ENCODE peak calls at places on chromosome 21, in six cellular contexts. One of them, this sample, is unnamed.

GRCh38 chr21:45404726-45405270 is at the start of gene COL18A1:
- DNase-seq in thoracic aorta: no peak
- DNase-seq in RPMI8226: peak
- DNase-seq in AG08396: peak
- DNase-seq in RWPE1: peak
- DNase-seq in HL-60: no peak
- DNase-seq in this sample: peak

GRCh38 chr21:39531777-39532333 is 80.1 kb downstream of the SH3BGR start:
- DNase-seq in thoracic aorta: no peak
- DNase-seq in RPMI8226: no peak
- DNase-seq in AG08396: no peak
- DNase-seq in RWPE1: no peak
- DNase-seq in HL-60: no peak
- DNase-seq in this sample: no peak

GRCh38 chr21:38401527-38401926 is 96.8 kb downstream of the ERG start:
- DNase-seq in thoracic aorta: no peak
- DNase-seq in RPMI8226: no peak
- DNase-seq in AG08396: no peak
- DNase-seq in RWPE1: no peak
- DNase-seq in HL-60: no peak
- DNase-seq in this sample: no peak

GRCh38 chr21:37208056-37208705 is 59.0 kb downstream of the VPS26C start:
- DNase-seq in thoracic aorta: peak
- DNase-seq in RPMI8226: peak
- DNase-seq in AG08396: peak
- DNase-seq in RWPE1: no peak
- DNase-seq in HL-60: peak
- DNase-seq in this sample: peak

GRCh38 chr21:15654171-15654570 is 75.6 kb upstream of the USP25 start:
- DNase-seq in thoracic aorta: no peak
- DNase-seq in RPMI8226: no peak
- DNase-seq in AG08396: no peak
- DNase-seq in RWPE1: no peak
- DNase-seq in HL-60: no peak
- DNase-seq in this sample: no peak

GRCh38 chr21:28737671-28738279 is 254.9 kb downstream of the LTN1 start:
- DNase-seq in thoracic aorta: no peak
- DNase-seq in RPMI8226: no peak
- DNase-seq in AG08396: no peak
- DNase-seq in RWPE1: peak
- DNase-seq in HL-60: no peak
- DNase-seq in this sample: no peak

GRCh38 chr21:43712268-43712942 is 6.5 kb upstream of the PDXK start:
- DNase-seq in thoracic aorta: no peak
- DNase-seq in RPMI8226: no peak
- DNase-seq in AG08396: peak
- DNase-seq in RWPE1: peak
- DNase-seq in HL-60: no peak
- DNase-seq in this sample: no peak

GRCh38 chr21:32073190-32073589 is 200.4 kb downstream of the HUNK start:
- DNase-seq in thoracic aorta: no peak
- DNase-seq in RPMI8226: no peak
- DNase-seq in AG08396: no peak
- DNase-seq in RWPE1: no peak
- DNase-seq in HL-60: no peak
- DNase-seq in this sample: no peak

GRCh38 chr21:29775462-29775861 is 164.3 kb downstream of the GRIK1 start:
- DNase-seq in thoracic aorta: no peak
- DNase-seq in RPMI8226: no peak
- DNase-seq in AG08396: no peak
- DNase-seq in RWPE1: no peak
- DNase-seq in HL-60: no peak
- DNase-seq in this sample: no peak

GRCh38 chr21:32576011-32576410 is 9.3 kb downstream of the TCP10L start:
- DNase-seq in thoracic aorta: no peak
- DNase-seq in RPMI8226: no peak
- DNase-seq in AG08396: no peak
- DNase-seq in RWPE1: no peak
- DNase-seq in HL-60: no peak
- DNase-seq in this sample: no peak

GRCh38 chr21:39669976-39670671 is 57.4 kb downstream of the B3GALT5 start:
- DNase-seq in thoracic aorta: no peak
- DNase-seq in RPMI8226: no peak
- DNase-seq in AG08396: no peak
- DNase-seq in RWPE1: no peak
- DNase-seq in HL-60: no peak
- DNase-seq in this sample: no peak

GRCh38 chr21:23384679-23385078 is 2222.6 kb downstream of the MRPL39 start:
- DNase-seq in thoracic aorta: no peak
- DNase-seq in RPMI8226: no peak
- DNase-seq in AG08396: no peak
- DNase-seq in RWPE1: no peak
- DNase-seq in HL-60: no peak
- DNase-seq in this sample: no peak

GRCh38 chr21:33152228-33153130 is 77.3 kb upstream of the IFNAR2 start:
- DNase-seq in thoracic aorta: no peak
- DNase-seq in RPMI8226: peak
- DNase-seq in AG08396: no peak
- DNase-seq in RWPE1: no peak
- DNase-seq in HL-60: no peak
- DNase-seq in this sample: no peak

GRCh38 chr21:36491191-36491916 is 11.4 kb upstream of the CLDN14 start:
- DNase-seq in thoracic aorta: no peak
- DNase-seq in RPMI8226: no peak
- DNase-seq in AG08396: no peak
- DNase-seq in RWPE1: no peak
- DNase-seq in HL-60: no peak
- DNase-seq in this sample: no peak

GRCh38 chr21:14711287-14711686 is 165.2 kb upstream of the SAMSN1 start:
- DNase-seq in thoracic aorta: no peak
- DNase-seq in RPMI8226: no peak
- DNase-seq in AG08396: no peak
- DNase-seq in RWPE1: no peak
- DNase-seq in HL-60: no peak
- DNase-seq in this sample: no peak

GRCh38 chr21:14054682-14055081 is 156.1 kb downstream of the LIPI start:
- DNase-seq in thoracic aorta: no peak
- DNase-seq in RPMI8226: no peak
- DNase-seq in AG08396: no peak
- DNase-seq in RWPE1: no peak
- DNase-seq in HL-60: no peak
- DNase-seq in this sample: no peak

GRCh38 chr21:29078884-29079765 is 5.7 kb upstream of the CCT8 start:
- DNase-seq in thoracic aorta: no peak
- DNase-seq in RPMI8226: peak
- DNase-seq in AG08396: no peak
- DNase-seq in RWPE1: no peak
- DNase-seq in HL-60: peak
- DNase-seq in this sample: peak

GRCh38 chr21:42595281-42596187 is 57.9 kb upstream of the PDE9A start:
- DNase-seq in thoracic aorta: no peak
- DNase-seq in RPMI8226: no peak
- DNase-seq in AG08396: no peak
- DNase-seq in RWPE1: no peak
- DNase-seq in HL-60: no peak
- DNase-seq in this sample: no peak

GRCh38 chr21:46114963-46115362 is 17.1 kb downstream of the COL6A2 start:
- DNase-seq in thoracic aorta: peak
- DNase-seq in RPMI8226: no peak
- DNase-seq in AG08396: no peak
- DNase-seq in RWPE1: no peak
- DNase-seq in HL-60: no peak
- DNase-seq in this sample: no peak

GRCh38 chr21:44370027-44370735 is 16.8 kb downstream of the TRPM2 start:
- DNase-seq in thoracic aorta: no peak
- DNase-seq in RPMI8226: no peak
- DNase-seq in AG08396: peak
- DNase-seq in RWPE1: peak
- DNase-seq in HL-60: no peak
- DNase-seq in this sample: no peak

GRCh38 chr21:24411429-24411828 is 1195.9 kb downstream of the MRPL39 start:
- DNase-seq in thoracic aorta: no peak
- DNase-seq in RPMI8226: no peak
- DNase-seq in AG08396: no peak
- DNase-seq in RWPE1: no peak
- DNase-seq in HL-60: no peak
- DNase-seq in this sample: no peak

GRCh38 chr21:17818158-17819113 is 720 bp downstream of the C21orf91 start:
- DNase-seq in thoracic aorta: no peak
- DNase-seq in RPMI8226: peak
- DNase-seq in AG08396: peak
- DNase-seq in RWPE1: peak
- DNase-seq in HL-60: peak
- DNase-seq in this sample: no peak

GRCh38 chr21:45084121-45084520 is 9.7 kb downstream of the ADARB1 start:
- DNase-seq in thoracic aorta: no peak
- DNase-seq in RPMI8226: no peak
- DNase-seq in AG08396: no peak
- DNase-seq in RWPE1: no peak
- DNase-seq in HL-60: no peak
- DNase-seq in this sample: no peak

GRCh38 chr21:21163904-21164303 is 165.7 kb downstream of the NCAM2 start:
- DNase-seq in thoracic aorta: no peak
- DNase-seq in RPMI8226: peak
- DNase-seq in AG08396: peak
- DNase-seq in RWPE1: peak
- DNase-seq in HL-60: peak
- DNase-seq in this sample: peak

GRCh38 chr21:38938343-38938742 is 132.6 kb downstream of the ETS2 start:
- DNase-seq in thoracic aorta: no peak
- DNase-seq in RPMI8226: peak
- DNase-seq in AG08396: peak
- DNase-seq in RWPE1: no peak
- DNase-seq in HL-60: no peak
- DNase-seq in this sample: no peak

GRCh38 chr21:45248893-45249381 is 38.8 kb downstream of the POFUT2 start:
- DNase-seq in thoracic aorta: no peak
- DNase-seq in RPMI8226: no peak
- DNase-seq in AG08396: no peak
- DNase-seq in RWPE1: no peak
- DNase-seq in HL-60: no peak
- DNase-seq in this sample: no peak

GRCh38 chr21:16279658-16280581 is 550.1 kb downstream of the USP25 start:
- DNase-seq in thoracic aorta: no peak
- DNase-seq in RPMI8226: no peak
- DNase-seq in AG08396: peak
- DNase-seq in RWPE1: no peak
- DNase-seq in HL-60: no peak
- DNase-seq in this sample: no peak

GRCh38 chr21:44778499-44778911 is 23.1 kb downstream of the UBE2G2 start:
- DNase-seq in thoracic aorta: no peak
- DNase-seq in RPMI8226: no peak
- DNase-seq in AG08396: no peak
- DNase-seq in RWPE1: no peak
- DNase-seq in HL-60: no peak
- DNase-seq in this sample: no peak

GRCh38 chr21:44982558-44983244 is 42.9 kb downstream of the SLX9 start:
- DNase-seq in thoracic aorta: peak
- DNase-seq in RPMI8226: no peak
- DNase-seq in AG08396: peak
- DNase-seq in RWPE1: peak
- DNase-seq in HL-60: no peak
- DNase-seq in this sample: no peak

GRCh38 chr21:44637018-44637850 is at the start of gene KRTAP10-10:
- DNase-seq in thoracic aorta: no peak
- DNase-seq in RPMI8226: no peak
- DNase-seq in AG08396: no peak
- DNase-seq in RWPE1: no peak
- DNase-seq in HL-60: no peak
- DNase-seq in this sample: no peak

GRCh38 chr21:33870768-33871167 is 44.8 kb downstream of the ATP5PO start:
- DNase-seq in thoracic aorta: no peak
- DNase-seq in RPMI8226: no peak
- DNase-seq in AG08396: no peak
- DNase-seq in RWPE1: no peak
- DNase-seq in HL-60: no peak
- DNase-seq in this sample: no peak

GRCh38 chr21:45041351-45041805 is 33.0 kb upstream of the ADARB1 start:
- DNase-seq in thoracic aorta: no peak
- DNase-seq in RPMI8226: no peak
- DNase-seq in AG08396: peak
- DNase-seq in RWPE1: no peak
- DNase-seq in HL-60: peak
- DNase-seq in this sample: no peak

GRCh38 chr21:42721341-42721824 is 68.0 kb downstream of the PDE9A start:
- DNase-seq in thoracic aorta: no peak
- DNase-seq in RPMI8226: no peak
- DNase-seq in AG08396: no peak
- DNase-seq in RWPE1: no peak
- DNase-seq in HL-60: no peak
- DNase-seq in this sample: no peak

GRCh38 chr21:35641271-35642016 is 418.9 kb downstream of the SETD4 start:
- DNase-seq in thoracic aorta: no peak
- DNase-seq in RPMI8226: no peak
- DNase-seq in AG08396: no peak
- DNase-seq in RWPE1: no peak
- DNase-seq in HL-60: no peak
- DNase-seq in this sample: no peak

GRCh38 chr21:16002872-16003466 is 273.2 kb downstream of the USP25 start:
- DNase-seq in thoracic aorta: no peak
- DNase-seq in RPMI8226: no peak
- DNase-seq in AG08396: no peak
- DNase-seq in RWPE1: peak
- DNase-seq in HL-60: no peak
- DNase-seq in this sample: no peak